ENCODE peak calls at places on chromosomes 12 and 14, in ten cellular contexts. S is GM23338, H is left lung, V is A549, R is tibial artery, O is IMR-90, I is heart right ventricle, J is cardiac muscle cell, Z is right cardiac atrium, G is lung. A is an unnamed sample.

GRCh38 chr14:96745500-96746051 is 51.6 kb upstream of the VRK1 start:
- DNase-seq in J (no peak), R (no peak), I (no peak), S (no peak), O (no peak), V (no peak), Z (no peak), H (no peak), G (no peak), A (no peak)

GRCh38 chr12:121214855-121215745 is 5.2 kb downstream of the P2RX4 start:
- DNase-seq in J (no peak), I (no peak), S (no peak), V (peak; percentile 63), Z (peak; percentile 32), R (no peak), H (no peak), G (no peak), O (peak; percentile 97), A (no peak)

GRCh38 chr14:93707475-93707874 is 80.8 kb downstream of the PRIMA1 start:
- DNase-seq in I (no peak), J (no peak), G (no peak), Z (no peak), O (no peak), R (no peak), V (no peak), S (no peak), H (no peak), A (no peak)

GRCh38 chr12:111438501-111438900 is 32.8 kb downstream of the SH2B3 start:
- DNase-seq in G (peak; percentile 46), J (no peak), S (peak; percentile 37), V (no peak), I (peak; percentile 56), O (peak; percentile 51), H (no peak), Z (no peak), R (no peak), A (no peak)

GRCh38 chr14:36955967-36956366 is 216.4 kb downstream of the SLC25A21 start:
- DNase-seq in G (no peak), Z (no peak), R (no peak), V (no peak), J (no peak), O (no peak), S (no peak), H (no peak), I (no peak), A (no peak)

GRCh38 chr14:46582826-46583225 is 68.8 kb downstream of the RPL10L start:
- DNase-seq in I (no peak), O (no peak), G (no peak), S (no peak), J (no peak), V (no peak), H (no peak), R (no peak), Z (no peak), A (no peak)

GRCh38 chr12:58500399-58500798 is 419.9 kb downstream of the LRIG3 start:
- DNase-seq in S (no peak), I (no peak), J (no peak), Z (no peak), V (no peak), H (no peak), R (no peak), O (peak; percentile 61), G (no peak), A (no peak)

GRCh38 chr12:12883369-12884001 is 7.9 kb upstream of the GPRC5A start:
- DNase-seq in G (peak; percentile 42), O (peak; percentile 79), R (no peak), J (no peak), H (no peak), Z (no peak), I (no peak), V (peak; percentile 31), S (no peak), A (no peak)

GRCh38 chr14:24310387-24310665 is 386 bp downstream of the LTB4R2 start:
- DNase-seq in V (no peak), Z (peak; percentile 58), G (no peak), R (no peak), H (no peak), S (no peak), O (no peak), J (no peak), I (no peak), A (no peak)
- H3K4me1 ChIP-seq in V (peaks cover 16% of the 10 kb centered on the region), Z (peaks cover 6% of the 10 kb centered on the region), G (peaks cover 4% of the 10 kb centered on the region), R (peaks cover 10% of the 10 kb centered on the region), H (peaks cover 79% of the 10 kb centered on the region), S (peaks cover 4% of the 10 kb centered on the region), O (peaks cover 10% of the 10 kb centered on the region), J (no peaks in the 10 kb centered on the region), I (peaks cover 60% of the 10 kb centered on the region), A (peaks cover 51% of the 10 kb centered on the region)

GRCh38 chr14:69481815-69482568 is 2.5 kb upstream of the PLEKHD1 start:
- DNase-seq in S (no peak), V (no peak), O (no peak), J (no peak), R (no peak), H (no peak), Z (no peak), G (no peak), I (no peak), A (peak; percentile 6)

GRCh38 chr14:69480136-69480535 is 4.4 kb upstream of the PLEKHD1 start:
- DNase-seq in Z (no peak), V (no peak), O (no peak), J (no peak), I (no peak), G (no peak), R (no peak), H (no peak), S (no peak), A (no peak)

GRCh38 chr14:69475194-69475818 is 9.2 kb upstream of the PLEKHD1 start:
- DNase-seq in I (no peak), S (peak; percentile 65), R (no peak), H (no peak), G (no peak), J (peak; percentile 23), O (peak; percentile 7), V (peak; percentile 35), Z (no peak), A (no peak)

GRCh38 chr14:69483765-69484443 is 624 bp upstream of the PLEKHD1 start:
- DNase-seq in H (no peak), O (peak; percentile 13), G (no peak), R (no peak), I (peak; percentile 28), V (peak; percentile 33), J (peak; percentile 53), S (peak; percentile 73), Z (peak; percentile 71), A (no peak)

GRCh38 chr14:69479696-69480095 is 4.8 kb upstream of the PLEKHD1 start:
- DNase-seq in H (no peak), I (no peak), S (no peak), G (no peak), J (no peak), R (no peak), V (no peak), Z (no peak), O (no peak), A (no peak)
- H3K4me1 ChIP-seq in H (peaks cover 14% of the 10 kb centered on the region), I (peaks cover 12% of the 10 kb centered on the region), S (no peaks in the 10 kb centered on the region), G (no peaks in the 10 kb centered on the region), J (peaks cover under 1% of the 10 kb centered on the region), R (peaks cover 11% of the 10 kb centered on the region), V (peaks cover under 1% of the 10 kb centered on the region), Z (no peaks in the 10 kb centered on the region), O (peaks cover 3% of the 10 kb centered on the region), A (peaks cover 8% of the 10 kb centered on the region)

DNA sequence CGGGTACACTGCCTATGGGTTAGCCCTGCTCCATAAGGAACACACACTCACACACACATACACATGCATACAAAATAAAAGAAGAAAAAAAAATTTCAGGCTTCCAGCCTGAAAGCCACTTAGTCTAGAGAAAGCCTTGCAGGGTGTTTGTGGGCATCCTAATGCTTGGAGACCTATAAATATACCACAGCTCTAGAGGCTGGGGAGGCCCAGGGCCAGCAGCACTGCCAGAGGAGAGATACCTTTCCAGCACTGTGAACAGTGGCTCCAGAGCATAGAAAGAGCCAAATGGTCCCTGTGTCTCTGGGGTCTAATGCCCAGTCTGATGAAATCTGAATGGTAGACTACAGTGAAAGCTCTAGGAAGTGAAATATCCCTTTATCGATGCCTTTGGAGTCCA is 12.9 kb downstream of the FAM161B start:
- DNase-seq in O (no peak), G (no peak), S (no peak), Z (no peak), I (no peak), H (no peak), R (no peak), V (no peak), J (peak; percentile 4), A (no peak)
- H3K4me1 ChIP-seq in O (no peaks in the 10 kb centered on the region), G (no peaks in the 10 kb centered on the region), S (no peaks in the 10 kb centered on the region), Z (no peaks in the 10 kb centered on the region), I (no peaks in the 10 kb centered on the region), H (peaks cover under 1% of the 10 kb centered on the region), R (no peaks in the 10 kb centered on the region), V (peaks cover 3% of the 10 kb centered on the region), J (no peaks in the 10 kb centered on the region), A (no peaks in the 10 kb centered on the region)

DNA sequence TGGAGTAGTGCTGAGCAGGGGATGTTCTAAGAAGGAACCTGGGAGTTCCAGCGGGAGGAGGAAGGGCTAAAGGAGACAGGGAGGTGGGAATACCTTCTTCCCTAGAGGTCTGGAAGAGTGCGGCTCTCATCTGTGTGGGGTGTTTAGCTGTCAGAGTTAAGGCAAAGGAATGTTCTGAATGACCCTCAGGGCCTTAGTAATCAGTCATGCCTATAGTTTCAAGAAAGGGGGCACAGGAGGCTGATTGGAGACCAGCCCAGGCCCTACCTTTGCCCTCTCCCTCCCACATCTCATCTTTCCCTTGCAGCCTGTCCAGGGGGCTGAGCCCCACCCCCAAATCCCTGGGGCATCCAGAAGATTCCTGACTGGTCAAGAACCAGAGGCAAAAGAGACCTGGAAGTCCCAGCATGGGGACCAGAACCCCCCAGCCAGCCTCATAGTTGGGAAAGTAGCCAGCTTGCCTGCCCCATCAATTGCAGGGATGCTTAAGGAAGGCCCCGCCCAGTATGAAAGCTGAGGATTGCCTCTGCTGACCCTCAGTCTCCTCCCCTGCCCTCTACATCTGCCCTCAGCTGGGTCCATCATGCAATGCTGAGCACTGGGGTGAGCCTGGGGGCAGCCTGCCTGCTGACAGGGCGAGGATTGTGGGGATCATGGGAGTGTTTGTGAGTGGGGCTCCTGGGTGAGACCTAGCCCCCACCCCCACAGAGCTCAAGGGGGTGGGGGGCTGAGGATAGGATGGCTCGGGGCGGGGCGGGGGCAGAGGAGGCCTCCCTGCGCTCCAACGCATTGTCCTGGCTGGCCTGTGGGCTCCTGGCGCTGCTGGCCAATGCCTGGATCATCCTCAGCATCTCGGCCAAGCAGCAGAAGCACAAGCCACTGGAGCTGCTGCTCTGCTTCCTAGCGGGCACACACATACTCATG is 1.8 kb downstream of the GPR162 start:
- DNase-seq in J (no peak), Z (no peak), G (no peak), I (no peak), V (no peak), H (no peak), R (no peak), S (no peak), O (no peak), A (no peak)
- H3K4me1 ChIP-seq in J (peaks cover 29% of the 10 kb centered on the region), Z (peaks cover 2% of the 10 kb centered on the region), G (no peaks in the 10 kb centered on the region), I (peaks cover 36% of the 10 kb centered on the region), V (peaks cover 26% of the 10 kb centered on the region), H (peaks cover 35% of the 10 kb centered on the region), R (peaks cover 31% of the 10 kb centered on the region), S (peaks cover 54% of the 10 kb centered on the region), O (peaks cover 18% of the 10 kb centered on the region), A (peaks cover 6% of the 10 kb centered on the region)

DNA sequence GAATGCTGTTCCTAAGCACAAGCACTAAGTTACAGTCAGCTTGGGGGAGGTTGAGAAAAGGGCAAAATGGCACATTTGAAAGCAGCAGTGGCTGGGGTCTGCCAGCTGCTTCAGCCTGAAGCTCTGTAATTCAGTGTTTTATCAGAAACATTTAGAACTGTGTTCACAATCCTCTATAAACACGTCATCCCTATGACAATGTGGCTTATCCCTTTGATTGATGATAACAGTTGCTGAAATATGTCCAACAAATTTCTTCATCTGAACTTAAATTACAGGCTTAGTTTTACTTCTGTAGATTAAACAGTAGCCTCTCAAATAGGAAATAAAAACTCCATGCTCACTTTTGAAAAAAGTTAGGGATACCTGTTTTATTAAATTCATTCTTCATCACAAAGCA is 108.8 kb downstream of the VEZT start:
- DNase-seq in O (peak; percentile 77), H (no peak), V (peak; percentile 53), I (no peak), S (no peak), Z (no peak), J (no peak), G (no peak), R (no peak), A (no peak)
- H3K4me1 ChIP-seq in O (peaks cover 6% of the 10 kb centered on the region), H (no peaks in the 10 kb centered on the region), V (peaks cover 77% of the 10 kb centered on the region), I (no peaks in the 10 kb centered on the region), S (no peaks in the 10 kb centered on the region), Z (no peaks in the 10 kb centered on the region), J (peaks cover 23% of the 10 kb centered on the region), G (no peaks in the 10 kb centered on the region), R (no peaks in the 10 kb centered on the region), A (no peaks in the 10 kb centered on the region)